ENCODE peak calls at places on chromosomes 5 and 9, in six cellular contexts. C, B, R, S, G and M are unnamed samples. For H3K27me3, the result is how much of the 10 kb centered on the place peaks cover.

GRCh38 chr9:71767421-71768321 is 642 bp downstream of the CEMIP2 start:
- DNase-seq in C (no peak), B (no peak), R (no peak), S (peak), G (peak), M (no peak)

GRCh38 chr5:81724108-81724507 is 26.8 kb downstream of the SSBP2 start:
- DNase-seq in C (no peak), B (no peak), R (no peak), S (no peak), G (no peak), M (no peak)

GRCh38 chr9:88006511-88007290 is 32.4 kb upstream of the CDK20 start:
- DNase-seq in C (no peak), B (peak), R (no peak), S (no peak), G (no peak), M (no peak)

GRCh38 chr5:91468643-91469422 is 85.7 kb upstream of the ARRDC3 start:
- DNase-seq in C (no peak), B (no peak), R (no peak), S (no peak), G (no peak), M (no peak)

GRCh38 chr5:173755319-173755718 is 132.8 kb upstream of the CPEB4 start:
- DNase-seq in C (no peak), B (no peak), R (no peak), S (no peak), G (no peak), M (no peak)

GRCh38 chr9:81955625-81956024 is 12.3 kb downstream of the SPATA31D3 start:
- DNase-seq in C (no peak), B (no peak), R (no peak), S (no peak), G (no peak), M (no peak)

GRCh38 chr5:92180406-92180805 is 797.3 kb upstream of the ARRDC3 start:
- DNase-seq in C (no peak), B (no peak), R (no peak), S (no peak), G (no peak), M (no peak)

GRCh38 chr9:32738501-32739172 is 44.7 kb upstream of the TMEM215 start:
- DNase-seq in C (no peak), B (no peak), R (no peak), S (no peak), G (peak), M (no peak)

GRCh38 chr5:41815663-41816062 is 54.6 kb downstream of the OXCT1 start:
- DNase-seq in C (no peak), B (no peak), R (no peak), S (no peak), G (no peak), M (no peak)

GRCh38 chr5:96324708-96325107 is 108.3 kb downstream of the PCSK1 start:
- DNase-seq in C (no peak), B (no peak), R (no peak), S (no peak), G (no peak), M (no peak)

GRCh38 chr5:78476795-78477194 is 116.4 kb downstream of the SCAMP1 start:
- DNase-seq in C (no peak), B (no peak), R (no peak), S (no peak), G (no peak), M (no peak)

GRCh38 chr5:106825379-106825778 is 845.4 kb downstream of the EFNA5 start:
- DNase-seq in C (no peak), B (no peak), R (no peak), S (no peak), G (no peak), M (no peak)

GRCh38 chr9:15824310-15824709 is 271.5 kb downstream of the CCDC171 start:
- DNase-seq in C (no peak), B (no peak), R (no peak), S (no peak), G (no peak), M (no peak)

GRCh38 chr5:137641148-137641547 is 94.7 kb downstream of the KLHL3 start:
- DNase-seq in C (no peak), B (no peak), R (no peak), S (no peak), G (peak), M (no peak)

GRCh38 chr5:142878111-142878510 is 107.9 kb downstream of the ARHGAP26 start:
- DNase-seq in C (no peak), B (no peak), R (no peak), S (no peak), G (no peak), M (no peak)

GRCh38 chr5:143262393-143263174 is 140.9 kb downstream of the NR3C1 start:
- DNase-seq in C (no peak), B (no peak), R (no peak), S (no peak), G (no peak), M (no peak)

GRCh38 chr5:141412853-141413539 is at the start of gene PCDHGA10:
- DNase-seq in C (no peak), B (peak), R (peak), S (peak), G (no peak), M (peak)

GRCh38 chr9:111020594-111020993 is 17.7 kb downstream of the LPAR1 start:
- DNase-seq in C (no peak), B (no peak), R (no peak), S (no peak), G (no peak), M (no peak)

GRCh38 chr9:115000217-115000639 is 69.8 kb upstream of the TNFSF8 start:
- DNase-seq in C (peak), B (no peak), R (no peak), S (no peak), G (no peak), M (no peak)

GRCh38 chr5:176781638-176782570 is 28.5 kb upstream of the UNC5A start:
- DNase-seq in C (no peak), B (peak), R (no peak), S (no peak), G (no peak), M (no peak)

GRCh38 chr5:38463634-38464521 is 92.6 kb downstream of the LIFR start:
- DNase-seq in C (no peak), B (no peak), R (no peak), S (no peak), G (peak), M (no peak)

GRCh38 chr5:13477118-13477737 is 467.3 kb downstream of the DNAH5 start:
- DNase-seq in C (no peak), B (no peak), R (no peak), S (no peak), G (no peak), M (no peak)

GRCh38 chr9:22237497-22238363 is 208.9 kb upstream of the DMRTA1 start:
- DNase-seq in C (no peak), B (no peak), R (no peak), S (no peak), G (no peak), M (no peak)

GRCh38 chr5:80885698-80886000 is 74.5 kb upstream of the RASGRF2 start:
- DNase-seq in C (no peak), B (no peak), R (no peak), S (no peak), G (no peak), M (no peak)

GRCh38 chr9:87850405-87850804 is 32.3 kb upstream of the SPATA31E1 start:
- DNase-seq in C (no peak), B (no peak), R (no peak), S (no peak), G (no peak), M (no peak)

GRCh38 chr5:16600397-16600796 is 16.4 kb downstream of the RETREG1 start:
- DNase-seq in C (peak), B (no peak), R (no peak), S (no peak), G (no peak), M (no peak)

GRCh38 chr5:158429564-158429963 is 570.6 kb upstream of the CLINT1 start:
- DNase-seq in C (no peak), B (no peak), R (no peak), S (no peak), G (no peak), M (no peak)

GRCh38 chr9:136403915-136404800 is 4.2 kb upstream of the SNAPC4 start:
- DNase-seq in C (no peak), B (no peak), R (no peak), S (no peak), G (no peak), M (no peak)

GRCh38 chr5:91499943-91500531 is 116.9 kb upstream of the ARRDC3 start:
- DNase-seq in C (no peak), B (no peak), R (no peak), S (no peak), G (no peak), M (no peak)

GRCh38 chr5:109964136-109964535 is 274.4 kb downstream of the MAN2A1 start:
- DNase-seq in C (no peak), B (no peak), R (no peak), S (no peak), G (no peak), M (no peak)

GRCh38 chr5:147675168-147675567 is 107.4 kb downstream of the JAKMIP2 start:
- DNase-seq in C (no peak), B (no peak), R (no peak), S (no peak), G (no peak), M (no peak)

GRCh38 chr9:131008909-131009618 is at the start of gene LAMC3:
- DNase-seq in C (no peak), B (peak), R (no peak), S (no peak), G (no peak), M (no peak)
- TF ChIP-seq CTCF in C (peak), B (peak), R (peak), S (peak), G (peak), M (no peak)

GRCh38 chr5:501040-501832 is 23.0 kb downstream of the SLC9A3 start:
- DNase-seq in C (no peak), B (no peak), R (no peak), S (no peak), G (no peak), M (no peak)

GRCh38 chr5:504326-505148 is 19.7 kb downstream of the SLC9A3 start:
- DNase-seq in C (no peak), B (no peak), R (no peak), S (no peak), G (no peak), M (no peak)

GRCh38 chr5:501833-502184 is 22.4 kb downstream of the SLC9A3 start:
- DNase-seq in C (no peak), B (no peak), R (no peak), S (no peak), G (no peak), M (no peak)

GRCh38 chr5:500491-500890 is 23.8 kb downstream of the SLC9A3 start:
- DNase-seq in C (no peak), B (no peak), R (no peak), S (no peak), G (no peak), M (no peak)

GRCh38 chr5:502325-503079 is 21.7 kb downstream of the SLC9A3 start:
- DNase-seq in C (no peak), B (no peak), R (no peak), S (no peak), G (no peak), M (no peak)
- H3K27me3 ChIP-seq in C (under half), B (under half), R (under half), S (half or more), G (under half), M (under half)

DNA sequence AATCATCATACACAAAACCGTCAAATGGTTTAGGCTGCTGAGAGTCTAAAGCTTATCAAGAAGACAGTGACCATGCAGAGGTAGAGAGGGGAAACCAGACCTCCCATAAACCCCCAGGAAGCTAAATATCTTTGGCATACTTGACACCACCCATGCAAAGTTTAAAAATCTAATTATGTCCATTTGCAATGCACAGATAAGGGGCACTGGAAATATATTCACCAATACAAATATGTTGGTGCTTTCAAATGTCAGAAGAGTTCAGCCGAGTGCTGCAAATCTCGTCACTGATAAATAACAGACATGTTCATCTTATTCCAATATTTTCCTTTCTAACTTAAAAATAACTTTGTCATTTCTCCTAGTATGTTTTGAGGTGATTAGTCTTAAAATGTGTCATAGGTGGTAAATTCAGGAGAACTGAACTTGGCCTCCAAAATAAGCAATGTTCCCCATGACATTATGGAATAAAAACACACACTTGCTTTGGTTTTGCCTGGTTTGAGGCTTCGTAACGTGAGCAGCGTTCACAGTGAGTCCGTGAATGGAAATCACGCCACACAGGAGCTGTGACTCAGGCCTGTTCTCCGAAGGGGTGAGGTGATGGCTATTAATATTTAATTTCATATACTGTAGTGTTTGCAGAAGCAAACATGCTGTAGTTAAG is 182.2 kb downstream of the AOPEP start:
- DNase-seq in C (no peak), B (no peak), R (no peak), S (no peak), G (peak), M (no peak)
- H3K27ac ChIP-seq in C (peak), B (no peak), R (no peak), S (peak), G (peak), M (no peak)

GRCh38 chr5:123976393-123977029 is 464.5 kb downstream of the CSNK1G3 start:
- DNase-seq in C (no peak), B (no peak), R (no peak), S (no peak), G (no peak), M (no peak)
- TF ChIP-seq CTCF in C (no peak), B (no peak), R (no peak), S (no peak), G (no peak), M (no peak)

GRCh38 chr9:91949946-91950664 is at the start of gene ROR2:
- DNase-seq in C (no peak), B (peak), R (peak), S (peak), G (no peak), M (no peak)
- H3K27me3 ChIP-seq in C (under half), B (under half), R (under half), S (half or more), G (under half), M (half or more)

DNA sequence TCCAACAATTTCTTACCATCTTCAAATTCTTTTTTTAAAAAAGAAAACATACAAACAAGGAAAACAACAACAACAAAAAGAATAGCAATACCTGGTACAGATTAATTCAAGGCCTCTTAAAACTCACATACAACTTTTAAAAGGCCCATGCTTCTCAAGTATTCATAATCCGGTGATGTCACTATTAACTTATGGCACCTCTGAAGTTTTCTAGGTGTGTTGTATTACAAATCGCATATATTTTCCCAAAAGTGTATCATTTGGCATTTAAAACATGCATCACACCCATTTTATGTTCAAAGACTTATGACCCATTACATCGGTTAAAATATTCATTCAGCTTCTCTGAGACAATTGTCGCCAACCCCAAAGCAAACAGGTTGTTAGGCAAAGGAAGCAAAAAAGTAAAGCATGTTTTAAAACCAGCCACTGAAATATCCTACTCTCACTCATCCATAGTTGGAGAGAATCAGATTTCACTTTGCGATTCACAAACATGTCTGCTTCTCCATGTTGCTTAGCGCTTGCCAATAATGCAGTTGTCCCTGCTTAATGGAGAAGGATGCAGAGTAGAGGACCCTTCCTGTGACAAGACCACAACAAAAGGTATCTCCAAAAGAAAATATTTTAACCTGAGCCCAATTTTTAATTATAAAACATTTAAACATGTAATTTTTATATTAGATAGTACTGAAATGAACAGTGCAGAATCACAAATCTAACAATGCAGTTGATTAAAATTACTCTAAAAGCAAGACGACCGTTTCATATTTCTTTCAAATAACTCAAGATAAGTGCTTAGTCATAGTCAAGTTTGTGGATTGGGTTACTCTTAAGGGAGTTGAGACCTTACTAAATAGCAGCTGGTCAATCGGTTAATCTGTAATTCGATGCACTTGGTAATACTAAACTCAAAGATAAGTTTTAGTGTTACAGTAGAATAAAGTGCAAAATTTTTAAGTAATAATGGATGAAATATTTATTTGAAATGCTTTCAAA is 1.6 kb downstream of the SKP1 start:
- DNase-seq in C (no peak), B (no peak), R (no peak), S (no peak), G (no peak), M (no peak)
- H3K27ac ChIP-seq in C (no peak), B (no peak), R (peak), S (peak), G (peak), M (no peak)

DNA sequence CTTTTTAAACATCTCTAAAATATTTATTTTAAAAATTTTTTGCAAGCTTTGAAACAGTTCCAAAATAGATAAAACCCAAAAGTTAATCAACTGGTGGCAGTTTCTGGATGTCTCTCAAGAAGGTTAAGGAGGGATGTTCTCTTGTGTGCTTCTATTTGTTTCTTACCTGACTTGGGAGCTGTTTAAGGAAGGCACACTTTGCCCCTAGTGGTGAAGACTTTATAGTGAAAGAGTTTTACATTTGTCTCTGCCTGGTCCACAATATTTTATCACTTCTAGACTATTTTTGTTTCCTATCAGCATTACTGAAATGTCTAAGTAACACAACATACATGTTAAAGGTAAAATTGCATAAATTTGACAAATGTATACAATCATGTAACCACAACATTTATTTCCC is 552.8 kb downstream of the SEMA5A start:
- DNase-seq in C (no peak), B (no peak), R (no peak), S (no peak), G (no peak), M (no peak)
- TF ChIP-seq CTCF in C (no peak), B (peak), R (no peak), S (peak), G (no peak), M (no peak)

GRCh38 chr5:2749514-2750025 is 1.9 kb downstream of the IRX2 start:
- DNase-seq in C (no peak), B (no peak), R (no peak), S (no peak), G (peak), M (no peak)
- H3K27me3 ChIP-seq in C (half or more), B (under half), R (under half), S (half or more), G (under half), M (half or more)